ENCODE peak calls at places on chromosomes 16 and 17, in nine cellular contexts. O, U, Q, P, S, W, I, K and Z are unnamed samples.

GRCh38 chr17:57045868-57046671 is 39.0 kb upstream of the AKAP1 start:
- DNase-seq in S (no peak), K (no peak), I (no peak), W (no peak), U (no peak), P (peak; percentile 52), Q (no peak), O (no peak), Z (no peak)

GRCh38 chr17:19533036-19533717 is 477 bp upstream of the SLC47A1 start:
- DNase-seq in P (no peak), I (no peak), Q (no peak), S (no peak), W (no peak), O (no peak), U (no peak), K (no peak), Z (no peak)

GRCh38 chr17:27530791-27531391 is 74.6 kb downstream of the KSR1 start:
- DNase-seq in I (peak; percentile 59), O (no peak), K (no peak), Q (no peak), U (no peak), W (no peak), S (no peak), P (no peak), Z (peak; percentile 58)

GRCh38 chr17:1557355-1558095 is 5.1 kb downstream of the PITPNA start:
- DNase-seq in U (no peak), O (peak; percentile 73), S (peak; percentile 44), W (no peak), Q (no peak), I (no peak), P (peak; percentile 37), K (peak; percentile 69), Z (peak; percentile 44)

GRCh38 chr17:76707985-76708807 is 2.6 kb downstream of the MXRA7 start:
- DNase-seq in O (no peak), I (peak; percentile 35), Q (no peak), U (no peak), S (no peak), P (no peak), W (no peak), K (no peak), Z (peak; percentile 31)

GRCh38 chr16:23384878-23385277 is 68.1 kb downstream of the COG7 start:
- DNase-seq in U (no peak), I (no peak), Q (no peak), P (no peak), W (no peak), O (no peak), S (no peak), K (peak; percentile 78), Z (no peak)

GRCh38 chr16:22948603-22949368 is 134.8 kb downstream of the HS3ST2 start:
- DNase-seq in O (no peak), W (peak; percentile 82), P (peak; percentile 69), K (peak; percentile 80), Q (no peak), I (peak; percentile 79), S (peak; percentile 43), U (peak; percentile 61), Z (peak; percentile 59)

GRCh38 chr17:70804161-70804560 is 634.8 kb downstream of the KCNJ2 start:
- DNase-seq in Q (no peak), P (no peak), W (no peak), K (peak; percentile 15), S (no peak), I (no peak), U (no peak), O (no peak), Z (peak; percentile 49)

GRCh38 chr16:31052131-31052530 is 18.8 kb downstream of the STX4 start:
- DNase-seq in Q (peak; percentile 79), K (peak; percentile 96), O (no peak), U (peak; percentile 90), P (peak; percentile 36), S (peak; percentile 93), W (peak; percentile 72), I (peak; percentile 30), Z (peak; percentile 81)

GRCh38 chr17:83024205-83024971 is 55.0 kb upstream of the METRNL start:
- DNase-seq in K (no peak), W (no peak), Q (no peak), I (no peak), O (no peak), S (no peak), U (no peak), P (no peak), Z (no peak)

GRCh38 chr17:5078106-5079028 is at the start of gene ZFP3:
- DNase-seq in K (peak; percentile 68), S (peak; percentile 55), P (peak; percentile 90), I (peak; percentile 85), Q (peak; percentile 40), O (peak; percentile 93), U (peak; percentile 70), W (no peak), Z (peak; percentile 83)

GRCh38 chr17:78665952-78666920 is 89.0 kb upstream of the DNAH17 start:
- DNase-seq in I (peak; percentile 50), W (no peak), S (no peak), K (peak; percentile 39), O (no peak), P (no peak), Q (no peak), U (no peak), Z (peak; percentile 40)

GRCh38 chr16:73565263-73565662 is 517.3 kb upstream of the ZFHX3 start:
- DNase-seq in Q (peak; percentile 5), W (peak; percentile 15), P (no peak), O (no peak), U (no peak), K (peak; percentile 3), I (no peak), S (no peak), Z (no peak)

GRCh38 chr17:3750926-3751325 is 27.2 kb downstream of the HASPIN start:
- DNase-seq in I (no peak), K (no peak), U (no peak), W (no peak), O (no peak), S (no peak), P (peak; percentile 42), Q (no peak), Z (no peak)

GRCh38 chr16:4486126-4486893 is 10.1 kb downstream of the HMOX2 start:
- DNase-seq in S (no peak), U (no peak), K (no peak), Q (no peak), P (no peak), I (peak; percentile 73), O (no peak), W (no peak), Z (no peak)

GRCh38 chr17:32498362-32498761 is 11.6 kb downstream of the CDK5R1 start:
- DNase-seq in S (no peak), W (no peak), Q (no peak), U (no peak), O (peak; percentile 16), I (no peak), K (no peak), P (no peak), Z (no peak)

GRCh38 chr17:82280537-82280936 is 7.0 kb upstream of the CSNK1D start:
- DNase-seq in I (no peak), P (no peak), K (no peak), Q (no peak), S (no peak), U (no peak), O (no peak), W (no peak), Z (no peak)

GRCh38 chr17:52390422-52390821 is 231.9 kb upstream of the CA10 start:
- DNase-seq in I (no peak), Q (no peak), K (no peak), P (no peak), O (no peak), U (no peak), W (no peak), S (no peak), Z (no peak)

GRCh38 chr17:38579934-38580333 is 25.8 kb downstream of the SRCIN1 start:
- DNase-seq in I (peak; percentile 26), W (no peak), O (no peak), K (peak; percentile 61), P (no peak), Q (no peak), U (peak; percentile 80), S (peak; percentile 14), Z (peak; percentile 53)
- TF ChIP-seq CTCF in I (no peak), W (peak; percentile 51), O (no peak), K (peak; percentile 28), P (no peak), Q (peak; percentile 5), U (peak; percentile 30), S (peak; percentile 39), Z (peak; percentile 28)

DNA sequence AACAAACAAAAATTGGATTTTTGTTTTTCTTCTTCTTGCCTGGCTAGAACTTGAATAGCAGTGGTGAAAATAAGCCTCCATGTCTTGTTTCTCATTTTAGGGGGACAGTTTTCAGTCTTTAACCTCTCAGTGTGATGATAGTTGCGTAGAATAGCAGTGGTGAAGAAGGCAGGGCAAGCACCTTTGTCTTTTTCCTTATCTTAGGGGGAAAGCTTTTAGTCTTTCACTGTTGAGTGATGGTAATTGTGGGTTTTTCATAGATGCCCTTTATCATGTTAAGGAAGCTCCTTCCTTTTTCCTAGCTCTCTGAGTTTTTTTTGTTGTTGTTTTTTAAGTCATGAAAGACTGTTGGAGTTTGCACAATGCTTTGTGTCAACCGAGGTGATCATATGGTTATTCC is 15.6 kb downstream of the NOL11 start:
- DNase-seq in S (no peak), U (no peak), K (no peak), Q (no peak), W (no peak), I (no peak), O (no peak), P (no peak), Z (no peak)
- H3K4me3 ChIP-seq in S (no peak overlapping the region), U (no peak overlapping the region), K (no peak overlapping the region), Q (no peak overlapping the region), W (no peak overlapping the region), I (no peak overlapping the region), O (no peak overlapping the region), P (no peak overlapping the region), Z (no peak overlapping the region)

GRCh38 chr16:57422026-57422944 is 17.7 kb downstream of the CCL17 start:
- DNase-seq in I (peak; percentile 71), W (no peak), S (peak; percentile 62), U (peak; percentile 55), K (peak; percentile 52), Q (no peak), O (no peak), P (peak; percentile 62), Z (peak; percentile 79)
- TF ChIP-seq CTCF in I (peak; percentile 58), W (peak; percentile 74), S (peak; percentile 94), U (peak; percentile 75), K (peak; percentile 72), Q (peak; percentile 85), O (peak; percentile 27), P (peak; percentile 68), Z (peak; percentile 82)

GRCh38 chr17:34366529-34367107 is 3.6 kb upstream of the CCL1 start:
- DNase-seq in S (no peak), K (no peak), I (no peak), Q (no peak), P (no peak), U (no peak), O (no peak), W (no peak), Z (no peak)

GRCh38 chr17:34366051-34366450 is 3.0 kb upstream of the CCL1 start:
- DNase-seq in P (no peak), U (no peak), K (no peak), W (no peak), O (no peak), Q (no peak), S (no peak), I (no peak), Z (no peak)

GRCh38 chr17:34369196-34369500 is 6.1 kb upstream of the CCL1 start:
- DNase-seq in Q (no peak), O (no peak), P (no peak), K (no peak), I (no peak), U (no peak), S (no peak), W (no peak), Z (no peak)

GRCh38 chr17:34368455-34369195 is 5.6 kb upstream of the CCL1 start:
- DNase-seq in I (no peak), O (no peak), S (no peak), Q (no peak), U (no peak), K (no peak), P (no peak), W (no peak), Z (no peak)

GRCh38 chr17:34367486-34368270 is 4.6 kb upstream of the CCL1 start:
- DNase-seq in S (no peak), O (no peak), I (no peak), U (no peak), P (no peak), Q (no peak), W (no peak), K (no peak), Z (no peak)
- H3K4me3 ChIP-seq in S (no peak overlapping the region), O (no peak overlapping the region), I (no peak overlapping the region), U (no peak overlapping the region), P (no peak overlapping the region), Q (no peak overlapping the region), W (no peak overlapping the region), K (no peak overlapping the region), Z (no peak overlapping the region)